ENCODE peak calls at places on chromosomes 4 and X, in six cellular contexts. C, Y, B, X, U and D are unnamed samples. For H3K36me3, the result is how much of the 10 kb centered on the place peaks cover.

GRCh38 chr4:80142396-80143304 is 54.7 kb upstream of the PRDM8 start:
- DNase-seq in U (no peak), C (no peak), B (no peak), Y (no peak), X (peak), D (no peak)

GRCh38 chrX:107686026-107686425 is 57.7 kb downstream of the PRPS1 start:
- DNase-seq in U (no peak), C (no peak), Y (no peak), B (no peak), X (no peak), D (no peak)

GRCh38 chrX:86263526-86263925 is 115.3 kb downstream of the DACH2 start:
- DNase-seq in B (no peak), C (no peak), U (no peak), X (no peak), Y (no peak), D (no peak)

GRCh38 chr4:143411527-143412480 is 75.1 kb downstream of the GAB1 start:
- DNase-seq in Y (no peak), U (peak), B (no peak), C (no peak), X (peak), D (no peak)

GRCh38 chrX:136865270-136866168 is 15.0 kb downstream of the RBMX start:
- DNase-seq in U (no peak), C (no peak), X (no peak), B (no peak), Y (no peak), D (no peak)

GRCh38 chr4:110886856-110887255 is 264.0 kb upstream of the PITX2 start:
- DNase-seq in Y (no peak), X (no peak), U (no peak), B (no peak), C (no peak), D (no peak)

GRCh38 chrX:22950278-22951266 is 49.2 kb upstream of the DDX53 start:
- DNase-seq in B (no peak), X (peak), C (no peak), U (peak), Y (no peak), D (no peak)

GRCh38 chr4:184953421-184953820 is 64.9 kb upstream of the HELT start:
- DNase-seq in Y (no peak), U (no peak), C (no peak), B (no peak), X (no peak), D (no peak)

GRCh38 chr4:8331567-8331955 is 62.0 kb downstream of the HTRA3 start:
- DNase-seq in Y (no peak), C (no peak), U (no peak), B (peak), X (no peak), D (no peak)

GRCh38 chr4:24594887-24595286 is 10.5 kb upstream of the DHX15 start:
- DNase-seq in B (no peak), X (no peak), C (no peak), Y (no peak), U (peak), D (no peak)

GRCh38 chrX:6363193-6363592 is 134.5 kb upstream of the NLGN4X start:
- DNase-seq in U (no peak), B (no peak), Y (no peak), C (no peak), X (no peak), D (no peak)

GRCh38 chr4:111873801-111874200 is 271.5 kb upstream of the FAM241A start:
- DNase-seq in C (no peak), X (no peak), Y (no peak), U (no peak), B (no peak), D (no peak)

GRCh38 chrX:40151211-40152172 is 53.7 kb upstream of the BCOR start:
- DNase-seq in C (no peak), U (no peak), Y (no peak), X (no peak), B (no peak), D (no peak)

GRCh38 chrX:102651242-102651967 is at the start of gene GPRASP1:
- DNase-seq in Y (peak), U (peak), B (peak), X (peak), C (peak), D (peak)

GRCh38 chr4:122329876-122330595 is 48.8 kb upstream of the ADAD1 start:
- DNase-seq in C (no peak), U (peak), X (peak), B (no peak), Y (no peak), D (no peak)

GRCh38 chr4:13580018-13580417 is 35.7 kb upstream of the NKX3-2 start:
- DNase-seq in B (no peak), C (no peak), U (no peak), X (no peak), Y (no peak), D (no peak)

GRCh38 chr4:13577660-13578059 is 33.4 kb upstream of the NKX3-2 start:
- DNase-seq in C (no peak), X (no peak), U (no peak), B (no peak), Y (no peak), D (no peak)
- H3K36me3 ChIP-seq in C (under half), X (half or more), U (under half), B (under half), Y (half or more), D (half or more)

GRCh38 chrX:155022587-155022986 is at the start of gene F8:
- DNase-seq in U (no peak), Y (no peak), B (no peak), C (no peak), X (no peak), D (no peak)

GRCh38 chrX:155026420-155026726 is 271 bp upstream of the FUNDC2 start:
- DNase-seq in X (no peak), B (no peak), Y (no peak), C (no peak), U (no peak), D (no peak)

GRCh38 chrX:155023907-155024833 is 1.6 kb upstream of the F8 start:
- DNase-seq in B (no peak), X (no peak), C (no peak), Y (no peak), U (no peak), D (no peak)

GRCh38 chrX:155020591-155020990 is 1.9 kb downstream of the F8 start:
- DNase-seq in Y (no peak), B (no peak), X (no peak), C (no peak), U (no peak), D (no peak)
- H3K4me3 ChIP-seq in Y (peak), B (no peak), X (no peak), C (no peak), U (no peak), D (no peak)

DNA sequence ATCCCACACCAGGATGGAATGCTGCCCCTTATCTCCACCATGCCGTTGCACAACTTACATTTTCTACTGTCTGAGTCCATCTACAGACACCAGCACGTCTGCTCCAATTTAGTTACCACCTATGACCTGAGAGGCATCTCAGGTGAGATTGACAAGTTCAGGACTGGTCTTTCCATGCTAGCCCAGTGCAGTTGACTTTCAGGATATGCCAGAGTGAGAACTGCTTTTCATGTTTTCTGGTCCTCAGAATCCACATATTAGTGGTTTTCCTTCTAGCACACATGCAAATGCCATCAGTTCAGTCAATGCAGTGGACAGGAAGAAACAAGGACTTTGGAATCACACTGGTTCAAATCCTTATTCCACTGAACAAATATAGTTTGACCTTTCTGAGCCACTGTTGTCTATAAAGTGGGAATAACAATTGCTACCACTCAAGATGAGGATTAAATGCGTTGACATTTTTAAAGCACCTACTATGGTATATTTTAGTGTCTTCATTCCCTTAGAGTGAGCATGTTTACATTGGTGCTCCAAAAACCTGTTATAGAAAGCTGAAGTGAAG is 38.1 kb upstream of the ANXA3 start:
- DNase-seq in U (no peak), Y (no peak), B (no peak), X (no peak), C (no peak), D (no peak)
- H3K36me3 ChIP-seq in U (under half), Y (under half), B (under half), X (under half), C (under half), D (under half)

GRCh38 chrX:45710081-45710801 is 509.6 kb upstream of the DIPK2B start:
- DNase-seq in C (no peak), U (peak), Y (no peak), X (peak), B (no peak), D (no peak)
- H3K4me3 ChIP-seq in C (no peak), U (no peak), Y (no peak), X (no peak), B (no peak), D (no peak)

DNA sequence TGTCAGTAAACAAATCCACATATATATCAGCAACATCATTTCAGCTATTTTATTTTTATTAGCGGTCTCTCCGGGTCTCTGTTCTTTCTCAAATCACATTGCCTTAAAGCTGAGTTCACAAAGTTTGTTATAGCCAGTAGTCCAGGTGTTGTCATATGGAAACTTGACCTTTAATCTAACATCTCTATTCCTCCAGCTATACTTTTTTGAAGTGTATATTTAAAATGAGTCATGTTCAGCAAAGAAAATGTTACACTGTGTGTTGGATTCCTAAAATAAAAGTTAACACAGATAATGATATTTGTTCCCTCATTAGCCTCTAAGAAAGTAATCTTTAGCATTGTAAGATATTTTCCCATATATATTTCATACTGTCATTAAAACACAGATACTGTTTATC is 63.6 kb downstream of the SMARCAD1 start:
- DNase-seq in Y (no peak), X (no peak), C (no peak), U (peak), B (no peak), D (no peak)
- H3K36me3 ChIP-seq in Y (half or more), X (under half), C (under half), U (under half), B (under half), D (under half)

GRCh38 chr4:137819964-137820383 is 287.7 kb upstream of the PCDH18 start:
- DNase-seq in C (no peak), B (no peak), U (peak), Y (no peak), X (peak), D (no peak)

GRCh38 chr4:137825505-137825904 is 293.2 kb upstream of the PCDH18 start:
- DNase-seq in U (no peak), B (no peak), C (no peak), Y (no peak), X (no peak), D (no peak)

GRCh38 chr4:137823007-137823406 is 290.7 kb upstream of the PCDH18 start:
- DNase-seq in X (no peak), U (no peak), Y (no peak), C (no peak), B (no peak), D (no peak)
- H3K4me3 ChIP-seq in X (no peak), U (no peak), Y (no peak), C (no peak), B (no peak), D (no peak)

GRCh38 chr4:95129036-95129435 is 371.3 kb downstream of the BMPR1B start:
- DNase-seq in Y (no peak), B (no peak), U (no peak), X (peak), C (no peak), D (no peak)

GRCh38 chr4:95124906-95125504 is 367.2 kb downstream of the BMPR1B start:
- DNase-seq in X (peak), C (no peak), Y (no peak), B (no peak), U (peak), D (no peak)

DNA sequence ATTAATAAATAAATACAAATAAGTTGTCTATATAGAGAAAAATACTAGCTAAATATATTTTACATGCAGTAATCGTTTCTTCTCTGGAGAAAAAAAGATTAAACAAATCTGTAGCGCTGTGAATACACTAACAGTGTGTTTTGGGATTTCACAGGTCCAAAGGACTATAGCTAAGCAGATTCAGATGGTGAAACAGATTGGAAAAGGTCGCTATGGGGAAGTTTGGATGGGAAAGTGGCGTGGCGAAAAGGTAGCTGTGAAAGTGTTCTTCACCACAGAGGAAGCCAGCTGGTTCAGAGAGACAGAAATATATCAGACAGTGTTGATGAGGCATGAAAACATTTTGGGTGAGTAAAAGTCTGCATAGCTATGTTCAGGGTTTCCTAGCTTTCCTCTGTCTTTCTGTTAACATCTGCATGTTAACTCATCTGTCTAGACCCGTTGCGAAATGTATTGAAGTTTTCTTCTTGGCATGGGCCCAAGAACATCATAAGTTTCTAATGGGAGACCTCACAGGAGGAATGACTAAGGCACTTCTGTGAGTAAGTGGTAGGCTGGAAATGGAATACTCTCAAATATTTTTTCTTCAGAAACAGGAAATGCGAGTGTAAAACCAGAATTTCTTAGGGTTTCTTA is 372.1 kb downstream of the BMPR1B start:
- DNase-seq in Y (no peak), U (peak), X (peak), C (no peak), B (peak), D (no peak)
- H3K36me3 ChIP-seq in Y (under half), U (under half), X (under half), C (under half), B (under half), D (under half)

GRCh38 chr4:43763029-43763610 is 685.5 kb downstream of the KCTD8 start:
- DNase-seq in Y (no peak), B (no peak), X (peak), U (no peak), C (peak), D (no peak)
- H3K4me3 ChIP-seq in Y (no peak), B (no peak), X (no peak), U (no peak), C (no peak), D (no peak)